ENCODE peak calls at places on chromosome 10, in four cellular contexts. W is H1, V is GM12878, Y is HepG2. C is an unnamed sample.
A peak's percentile ranks its signal among the peaks of the same experiment; 100 is the strongest.

GRCh38 chr10:97210576-97210975 is 24.8 kb upstream of the SLIT1 start:
- DNase-seq in W (peak; percentile 67), V (peak; percentile 37), Y (peak; percentile 61), C (peak; percentile 66)

GRCh38 chr10:117003336-117003735 is 1.7 kb downstream of the SHTN1 start:
- DNase-seq in W (no peak), V (no peak), Y (peak; percentile 81), C (no peak)

GRCh38 chr10:131725736-131726459 is 174.9 kb upstream of the PPP2R2D start:
- DNase-seq in W (no peak), V (no peak), Y (no peak), C (no peak)

GRCh38 chr10:94351089-94351488 is 11.7 kb downstream of the NOC3L start:
- DNase-seq in W (no peak), V (no peak), Y (no peak), C (no peak)

GRCh38 chr10:11861341-11861740 is 38.2 kb downstream of the PROSER2 start:
- DNase-seq in W (no peak), V (no peak), Y (no peak), C (no peak)

GRCh38 chr10:90111671-90112070 is 410.3 kb downstream of the KIF20B start:
- DNase-seq in W (no peak), V (no peak), Y (no peak), C (no peak)

GRCh38 chr10:50740351-50740688 is 584 bp downstream of the ASAH2B start:
- DNase-seq in W (no peak), V (peak; percentile 2), Y (peak; percentile 15), C (no peak)

GRCh38 chr10:112446055-112446854 is 459 bp downstream of the ZDHHC6 start:
- DNase-seq in W (no peak), V (no peak), Y (no peak), C (no peak)

GRCh38 chr10:62652564-62652963 is 152.0 kb upstream of the ADO start:
- DNase-seq in W (no peak), V (no peak), Y (no peak), C (no peak)

GRCh38 chr10:62657244-62657835 is 147.2 kb upstream of the ADO start:
- DNase-seq in W (no peak), V (no peak), Y (no peak), C (no peak)

GRCh38 chr10:62653254-62653653 is 151.3 kb upstream of the ADO start:
- DNase-seq in W (no peak), V (peak; percentile 97), Y (no peak), C (no peak)

GRCh38 chr10:62654966-62655336 is 149.6 kb upstream of the ADO start:
- DNase-seq in W (no peak), V (no peak), Y (no peak), C (no peak)

DNA sequence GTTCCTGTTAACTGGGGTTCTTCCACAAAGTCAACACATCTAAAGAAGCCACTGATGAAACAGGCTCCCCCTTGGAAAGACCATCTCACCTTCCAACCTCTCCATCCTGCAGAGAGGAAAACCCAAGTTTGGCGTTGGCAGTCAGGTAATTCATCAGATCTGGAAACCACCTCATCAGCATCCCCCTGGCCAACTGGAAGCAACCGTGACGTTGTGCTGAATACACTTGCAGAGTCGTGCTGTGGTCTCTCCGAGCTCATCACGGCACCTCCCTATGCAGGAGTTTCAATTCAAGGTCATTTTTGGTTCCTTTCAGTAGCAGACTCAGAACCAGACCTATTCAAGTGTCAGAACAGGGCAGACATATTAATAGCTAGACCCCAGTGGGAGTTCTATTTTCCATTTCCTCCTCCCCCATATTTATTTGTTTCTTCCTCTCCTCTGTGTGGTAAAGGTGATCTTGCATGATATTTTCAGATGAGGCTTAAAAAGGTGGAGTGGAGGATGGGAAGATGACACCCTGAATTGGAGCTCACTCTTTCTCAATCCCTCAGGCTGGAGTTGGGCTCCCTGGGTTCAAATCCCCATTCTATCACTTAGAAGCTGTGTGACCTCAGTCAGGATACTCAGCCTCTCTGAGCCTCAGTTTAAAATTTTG is 149.1 kb upstream of the ADO start:
- DNase-seq in W (no peak), V (peak; percentile 95), Y (no peak), C (no peak)
- TF ChIP-seq SUZ12 in W (no peak), V (no peak), Y (no peak), C (no peak)

DNA sequence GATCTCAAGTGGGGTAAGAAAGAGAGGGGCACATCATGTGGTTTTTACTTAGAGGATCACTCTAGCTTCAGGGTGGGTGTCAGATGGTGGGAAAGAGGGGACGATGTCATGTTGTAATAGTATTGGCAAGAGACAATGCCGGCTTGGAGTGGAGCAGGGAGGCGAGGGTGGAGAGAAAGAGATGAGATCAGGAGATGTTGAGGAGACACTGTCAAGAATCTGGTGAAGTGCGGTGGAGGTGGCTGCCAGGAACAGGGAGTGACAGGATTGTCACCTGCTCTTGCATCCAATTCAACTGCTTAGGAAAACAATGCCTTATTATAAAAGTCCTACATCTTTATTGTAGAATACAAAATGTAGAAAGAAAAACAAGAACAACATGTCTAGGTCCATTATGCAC is 63.0 kb upstream of the MKI67 start:
- DNase-seq in W (no peak), V (no peak), Y (no peak), C (no peak)
- H3K9ac ChIP-seq in W (no peak overlapping the region), V (no peak overlapping the region), Y (no peak overlapping the region), C (no peak overlapping the region)

DNA sequence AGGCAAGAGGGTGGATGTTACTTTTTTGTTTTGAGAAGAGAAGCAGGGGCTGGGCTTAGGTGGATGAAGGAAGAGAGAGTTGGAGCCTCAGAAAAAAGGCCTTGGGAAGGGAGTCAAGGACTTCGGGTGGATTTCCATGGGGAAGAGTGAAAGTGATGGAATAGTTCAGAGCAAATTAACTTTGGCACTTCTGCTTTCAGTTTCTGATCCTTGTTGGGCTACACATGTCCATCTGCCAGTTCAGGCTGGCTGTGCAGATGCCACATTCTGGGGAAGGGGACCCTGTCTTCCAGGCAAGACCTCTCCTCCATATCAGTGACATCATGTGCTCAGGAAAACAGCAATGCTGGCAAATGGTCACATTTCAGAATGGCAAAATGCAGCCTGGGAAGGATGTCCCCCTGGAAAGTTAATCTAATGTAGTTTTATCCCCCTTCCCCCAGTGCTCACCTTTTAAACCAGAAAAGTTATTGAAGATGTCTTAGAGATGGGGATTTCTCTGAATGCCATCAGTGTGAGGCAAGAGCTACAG is 86.0 kb downstream of the WDFY4 start:
- DNase-seq in W (no peak), V (no peak), Y (no peak), C (no peak)
- TF ChIP-seq SUZ12 in W (no peak), V (no peak), Y (no peak), C (no peak)

GRCh38 chr10:91513598-91513997 is 103.5 kb downstream of the HECTD2 start:
- DNase-seq in W (no peak), V (no peak), Y (no peak), C (no peak)
- H3K9ac ChIP-seq in W (no peak overlapping the region), V (no peak overlapping the region), Y (no peak overlapping the region), C (no peak overlapping the region)

GRCh38 chr10:58651040-58651439 is 138.4 kb downstream of the BICC1 start:
- DNase-seq in W (no peak), V (no peak), Y (no peak), C (no peak)
- TF ChIP-seq SUZ12 in W (no peak), V (no peak), Y (no peak), C (no peak)

GRCh38 chr10:43046288-43046991 is 30.4 kb upstream of the RET start:
- DNase-seq in W (no peak), V (no peak), Y (no peak), C (no peak)

GRCh38 chr10:43050011-43050410 is 26.9 kb upstream of the RET start:
- DNase-seq in W (no peak), V (no peak), Y (no peak), C (no peak)

GRCh38 chr10:43047288-43047970 is 29.4 kb upstream of the RET start:
- DNase-seq in W (no peak), V (no peak), Y (no peak), C (no peak)

GRCh38 chr10:43048301-43049051 is 28.4 kb upstream of the RET start:
- DNase-seq in W (no peak), V (no peak), Y (no peak), C (no peak)

DNA sequence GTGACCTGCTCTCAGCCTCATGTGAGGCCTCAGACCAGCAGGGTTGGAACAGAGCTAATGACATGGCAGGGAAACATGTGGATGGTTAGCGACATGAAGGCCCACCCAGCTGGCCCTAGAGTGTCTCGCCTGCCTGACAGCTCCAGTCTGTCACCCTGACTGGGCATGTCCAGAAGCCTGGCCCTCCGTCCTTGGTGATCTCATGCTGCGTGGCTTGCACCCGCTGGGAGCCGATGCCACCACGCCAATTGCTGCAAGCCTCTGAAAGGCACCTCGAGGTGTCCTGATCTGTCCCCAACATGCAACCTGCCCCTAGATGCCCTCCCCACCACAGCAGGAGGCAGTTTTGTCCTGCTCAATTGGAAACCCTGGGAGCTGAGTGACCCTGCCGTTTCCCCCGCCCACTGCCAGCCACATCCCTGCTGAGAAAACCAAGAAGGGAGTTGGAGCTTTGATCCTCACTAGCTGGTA is 27.8 kb upstream of the RET start:
- DNase-seq in W (no peak), V (no peak), Y (no peak), C (no peak)
- H3K9ac ChIP-seq in W (no peak overlapping the region), V (no peak overlapping the region), Y (no peak overlapping the region), C (no peak overlapping the region)

GRCh38 chr10:127041561-127041960 is 136.3 kb downstream of the DOCK1 start:
- DNase-seq in W (no peak), V (no peak), Y (no peak), C (no peak)
- TF ChIP-seq SUZ12 in W (no peak), V (no peak), Y (no peak), C (no peak)

GRCh38 chr10:58237014-58237830 is 30.5 kb downstream of the IPMK start:
- DNase-seq in W (no peak), V (no peak), Y (peak; percentile 78), C (no peak)
- H3K9ac ChIP-seq in W (no peak overlapping the region), V (no peak overlapping the region), Y (no peak overlapping the region), C (no peak overlapping the region)